ENCODE peak calls at places on chromosomes 7 and 10, in five cellular contexts. U is foreskin keratinocyte, H is HL-60, D is HFF-Myc, O is colonic mucosa. R is an unnamed sample.

GRCh38 chr10:37490266-37490665 is 364.9 kb downstream of the ANKRD30A start:
- DNase-seq in U (no peak), H (no peak), D (no peak), O (no peak), R (no peak)

GRCh38 chr7:106071356-106071998 is 40.6 kb downstream of the SYPL1 start:
- DNase-seq in U (peak; percentile 90), H (peak; percentile 54), D (no peak), O (peak; percentile 85), R (peak; percentile 83)

GRCh38 chr7:131547589-131547988 is 8.8 kb downstream of the PODXL start:
- DNase-seq in U (no peak), H (no peak), D (no peak), O (no peak), R (no peak)

GRCh38 chr7:7529328-7529727 is 6.3 kb downstream of the COL28A1 start:
- DNase-seq in U (no peak), H (no peak), D (no peak), O (no peak), R (no peak)

GRCh38 chr7:74554178-74554577 is 100.5 kb downstream of the GTF2IRD1 start:
- DNase-seq in U (peak; percentile 46), H (no peak), D (no peak), O (no peak), R (no peak)

GRCh38 chr10:123380491-123381085 is 226.4 kb downstream of the BUB3 start:
- DNase-seq in U (peak; percentile 5), H (no peak), D (no peak), O (no peak), R (no peak)

GRCh38 chr7:39536926-39537325 is 29.3 kb upstream of the YAE1 start:
- DNase-seq in U (no peak), H (no peak), D (no peak), O (no peak), R (no peak)

GRCh38 chr10:115801457-115801856 is 471.5 kb downstream of the GFRA1 start:
- DNase-seq in U (no peak), H (no peak), D (no peak), O (no peak), R (no peak)

GRCh38 chr10:12635127-12635541 is 285.8 kb downstream of the CAMK1D start:
- DNase-seq in U (no peak), H (no peak), D (no peak), O (no peak), R (no peak)

GRCh38 chr7:17256375-17256774 is 42.1 kb upstream of the AHR start:
- DNase-seq in U (no peak), H (no peak), D (no peak), O (no peak), R (no peak)

GRCh38 chr7:7972128-7972527 is 3.5 kb downstream of the GLCCI1 start:
- DNase-seq in U (no peak), H (no peak), D (no peak), O (no peak), R (no peak)

GRCh38 chr10:34434119-34434594 is 380.9 kb downstream of the PARD3 start:
- DNase-seq in U (peak; percentile 54), H (peak; percentile 28), D (peak; percentile 79), O (no peak), R (no peak)

GRCh38 chr10:43715334-43715733 is 66.7 kb upstream of the ZNF32 start:
- DNase-seq in U (no peak), H (no peak), D (no peak), O (no peak), R (no peak)

GRCh38 chr7:30692438-30692837 is 10.2 kb upstream of the CRHR2 start:
- DNase-seq in U (no peak), H (no peak), D (no peak), O (no peak), R (no peak)

GRCh38 chr7:36967387-36967786 is 243.1 kb upstream of the AOAH start:
- DNase-seq in U (peak; percentile 23), H (no peak), D (peak; percentile 29), O (peak; percentile 56), R (peak; percentile 36)

GRCh38 chr10:110420401-110421193 is 77.1 kb upstream of the DUSP5 start:
- DNase-seq in U (peak; percentile 66), H (peak; percentile 83), D (no peak), O (peak; percentile 36), R (no peak)

GRCh38 chr10:132746801-132747625 is 38.9 kb downstream of the NKX6-2 start:
- DNase-seq in U (no peak), H (no peak), D (no peak), O (no peak), R (no peak)

GRCh38 chr7:133678137-133678814 is 425.4 kb downstream of the EXOC4 start:
- DNase-seq in U (peak; percentile 22), H (no peak), D (no peak), O (no peak), R (no peak)

GRCh38 chr7:44522315-44522714 is 18.8 kb downstream of the NPC1L1 start:
- DNase-seq in U (no peak), H (no peak), D (no peak), O (no peak), R (no peak)

DNA sequence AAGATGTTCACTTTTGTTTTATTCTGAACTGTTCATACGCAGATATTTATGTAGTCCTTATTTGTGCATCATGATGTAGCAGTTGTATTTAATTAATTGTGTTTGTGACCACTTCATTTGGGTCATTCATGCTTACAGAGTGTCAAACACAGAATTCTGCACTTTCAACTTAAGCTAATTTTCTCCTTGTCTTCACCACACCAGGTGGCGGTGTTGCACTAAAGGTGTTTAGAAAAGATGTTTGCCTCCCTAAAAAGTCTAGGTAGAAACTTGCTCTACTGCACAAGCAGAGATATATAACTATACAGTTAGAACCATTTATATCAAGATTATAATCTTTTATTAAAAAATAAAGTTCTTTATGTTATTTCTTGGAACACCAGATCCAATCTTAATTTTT is 1.3 kb upstream of the TAS2R38 start:
- DNase-seq in U (peak; percentile 38), H (no peak), D (no peak), O (peak; percentile 45), R (no peak)
- TF ChIP-seq CTCF in U (peak; percentile 81), H (peak; percentile 18), D (no peak), O (peak; percentile 49), R (no peak)

GRCh38 chr10:100710151-100710871 is 35.1 kb upstream of the PAX2 start:
- DNase-seq in U (no peak), H (no peak), D (no peak), O (no peak), R (no peak)

GRCh38 chr10:100709655-100710054 is 35.7 kb upstream of the PAX2 start:
- DNase-seq in U (no peak), H (no peak), D (no peak), O (no peak), R (no peak)

GRCh38 chr10:100707261-100707848 is 38.0 kb upstream of the PAX2 start:
- DNase-seq in U (no peak), H (no peak), D (no peak), O (no peak), R (no peak)

GRCh38 chr10:100709146-100709545 is 36.2 kb upstream of the PAX2 start:
- DNase-seq in U (no peak), H (no peak), D (no peak), O (no peak), R (no peak)

GRCh38 chr10:100705139-100705538 is 40.2 kb upstream of the PAX2 start:
- DNase-seq in U (no peak), H (no peak), D (no peak), O (no peak), R (no peak)
- TF ChIP-seq CTCF in U (no peak), H (no peak), D (peak; percentile 10), O (no peak), R (no peak)

GRCh38 chr10:70931168-70931805 is 42.9 kb upstream of the PCBD1 start:
- DNase-seq in U (peak; percentile 69), H (no peak), D (no peak), O (no peak), R (no peak)
- TF ChIP-seq CTCF in U (no peak), H (no peak), D (no peak), O (no peak), R (no peak)

DNA sequence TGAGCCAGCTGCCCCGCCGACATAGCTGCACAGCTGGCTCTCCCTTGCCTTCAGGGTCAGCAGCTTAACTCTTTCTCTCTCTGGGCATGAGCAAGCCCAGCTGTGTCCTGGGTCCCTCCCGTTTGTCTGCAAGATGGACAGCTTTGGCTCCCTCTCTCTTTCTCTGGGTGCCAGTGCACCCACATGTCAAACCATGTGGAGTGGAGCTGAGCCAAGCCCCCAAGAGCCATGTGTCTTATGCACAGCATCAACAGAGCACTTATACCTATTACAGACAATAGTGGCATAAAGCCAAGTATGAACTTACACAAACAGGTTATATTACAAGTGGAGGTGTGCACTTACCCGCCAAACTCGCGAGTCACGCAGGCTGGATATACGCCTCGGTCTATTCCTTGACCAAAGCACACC is 35.7 kb upstream of the MTPAP start:
- DNase-seq in U (peak; percentile 61), H (no peak), D (no peak), O (no peak), R (peak; percentile 18)
- TF ChIP-seq CTCF in U (peak; percentile 69), H (no peak), D (peak; percentile 43), O (peak; percentile 31), R (no peak)

GRCh38 chr7:117484988-117485655 is 5.3 kb downstream of the CFTR start:
- DNase-seq in U (no peak), H (no peak), D (no peak), O (no peak), R (no peak)

GRCh38 chr7:117479480-117480224 is at the start of gene CFTR:
- DNase-seq in U (no peak), H (no peak), D (no peak), O (peak; percentile 78), R (peak; percentile 64)

GRCh38 chr7:117478796-117479479 is 887 bp upstream of the CFTR start:
- DNase-seq in U (no peak), H (no peak), D (no peak), O (peak; percentile 34), R (no peak)

GRCh38 chr7:117480978-117481377 is 1.2 kb downstream of the CFTR start:
- DNase-seq in U (no peak), H (no peak), D (no peak), O (peak; percentile 50), R (no peak)
- TF ChIP-seq CTCF in U (peak; percentile 31), H (no peak), D (no peak), O (no peak), R (no peak)